ENCODE peak calls at places on chromosomes 3 and 15, in ten cellular contexts. One of them, this sample, is unnamed.
A peak's percentile ranks its signal among the peaks of the same experiment; 100 is the strongest.

GRCh38 chr3:71127463-71128243 is 455.9 kb downstream of the FOXP1 start:
- ATAC-seq in right lobe of liver: no peak
- ATAC-seq in naive thymus-derived CD4-positive, alpha-beta T cell: peak; percentile 25
- ATAC-seq in psoas muscle: no peak
- ATAC-seq in heart left ventricle: peak; percentile 16
- ATAC-seq in Panc1: no peak
- ATAC-seq in gastrocnemius medialis: no peak
- ATAC-seq in PC-3: no peak
- ATAC-seq in RWPE2: no peak
- ATAC-seq in CD4-positive, CD25-positive, alpha-beta regulatory T cell: no peak
- ATAC-seq in this sample: no peak

GRCh38 chr3:159805411-159805772 is 183.2 kb upstream of the IL12A start:
- ATAC-seq in right lobe of liver: no peak
- ATAC-seq in naive thymus-derived CD4-positive, alpha-beta T cell: no peak
- ATAC-seq in psoas muscle: no peak
- ATAC-seq in heart left ventricle: no peak
- ATAC-seq in Panc1: no peak
- ATAC-seq in gastrocnemius medialis: no peak
- ATAC-seq in PC-3: no peak
- ATAC-seq in RWPE2: no peak
- ATAC-seq in CD4-positive, CD25-positive, alpha-beta regulatory T cell: no peak
- ATAC-seq in this sample: no peak

GRCh38 chr3:12926660-12927059 is 85.3 kb upstream of the RPL32 start:
- ATAC-seq in right lobe of liver: no peak
- ATAC-seq in naive thymus-derived CD4-positive, alpha-beta T cell: no peak
- ATAC-seq in psoas muscle: peak; percentile 72
- ATAC-seq in heart left ventricle: peak; percentile 66
- ATAC-seq in Panc1: no peak
- ATAC-seq in gastrocnemius medialis: peak; percentile 82
- ATAC-seq in PC-3: no peak
- ATAC-seq in RWPE2: no peak
- ATAC-seq in CD4-positive, CD25-positive, alpha-beta regulatory T cell: no peak
- ATAC-seq in this sample: no peak

GRCh38 chr3:16521580-16521941 is 8.1 kb upstream of the RFTN1 start:
- ATAC-seq in right lobe of liver: no peak
- ATAC-seq in naive thymus-derived CD4-positive, alpha-beta T cell: no peak
- ATAC-seq in psoas muscle: no peak
- ATAC-seq in heart left ventricle: no peak
- ATAC-seq in Panc1: no peak
- ATAC-seq in gastrocnemius medialis: no peak
- ATAC-seq in PC-3: no peak
- ATAC-seq in RWPE2: no peak
- ATAC-seq in CD4-positive, CD25-positive, alpha-beta regulatory T cell: no peak
- ATAC-seq in this sample: no peak

GRCh38 chr3:50375200-50375931 is 16.0 kb upstream of the TMEM115 start:
- ATAC-seq in right lobe of liver: no peak
- ATAC-seq in naive thymus-derived CD4-positive, alpha-beta T cell: no peak
- ATAC-seq in psoas muscle: no peak
- ATAC-seq in heart left ventricle: no peak
- ATAC-seq in Panc1: peak; percentile 74
- ATAC-seq in gastrocnemius medialis: no peak
- ATAC-seq in PC-3: peak; percentile 17
- ATAC-seq in RWPE2: peak; percentile 37
- ATAC-seq in CD4-positive, CD25-positive, alpha-beta regulatory T cell: no peak
- ATAC-seq in this sample: no peak

GRCh38 chr3:187086831-187087230 is 52.5 kb downstream of the RPL39L start:
- ATAC-seq in right lobe of liver: no peak
- ATAC-seq in naive thymus-derived CD4-positive, alpha-beta T cell: no peak
- ATAC-seq in psoas muscle: no peak
- ATAC-seq in heart left ventricle: no peak
- ATAC-seq in Panc1: no peak
- ATAC-seq in gastrocnemius medialis: no peak
- ATAC-seq in PC-3: no peak
- ATAC-seq in RWPE2: no peak
- ATAC-seq in CD4-positive, CD25-positive, alpha-beta regulatory T cell: no peak
- ATAC-seq in this sample: no peak

GRCh38 chr15:85672338-85673097 is 122.2 kb downstream of the KLHL25 start:
- ATAC-seq in right lobe of liver: peak; percentile 87
- ATAC-seq in naive thymus-derived CD4-positive, alpha-beta T cell: no peak
- ATAC-seq in psoas muscle: peak; percentile 50
- ATAC-seq in heart left ventricle: peak; percentile 26
- ATAC-seq in Panc1: no peak
- ATAC-seq in gastrocnemius medialis: peak; percentile 89
- ATAC-seq in PC-3: peak; percentile 24
- ATAC-seq in RWPE2: no peak
- ATAC-seq in CD4-positive, CD25-positive, alpha-beta regulatory T cell: no peak
- ATAC-seq in this sample: no peak

GRCh38 chr15:59384507-59384906 is 11.8 kb upstream of the MYO1E start:
- ATAC-seq in right lobe of liver: no peak
- ATAC-seq in naive thymus-derived CD4-positive, alpha-beta T cell: peak; percentile 48
- ATAC-seq in psoas muscle: no peak
- ATAC-seq in heart left ventricle: no peak
- ATAC-seq in Panc1: no peak
- ATAC-seq in gastrocnemius medialis: no peak
- ATAC-seq in PC-3: no peak
- ATAC-seq in RWPE2: no peak
- ATAC-seq in CD4-positive, CD25-positive, alpha-beta regulatory T cell: no peak
- ATAC-seq in this sample: no peak

GRCh38 chr3:171286580-171287249 is 173.5 kb downstream of the TNIK start:
- ATAC-seq in right lobe of liver: peak; percentile 98
- ATAC-seq in naive thymus-derived CD4-positive, alpha-beta T cell: peak; percentile 71
- ATAC-seq in psoas muscle: peak; percentile 54
- ATAC-seq in heart left ventricle: no peak
- ATAC-seq in Panc1: no peak
- ATAC-seq in gastrocnemius medialis: peak; percentile 84
- ATAC-seq in PC-3: no peak
- ATAC-seq in RWPE2: peak; percentile 53
- ATAC-seq in CD4-positive, CD25-positive, alpha-beta regulatory T cell: peak; percentile 33
- ATAC-seq in this sample: no peak

GRCh38 chr3:10320320-10320677 is 613 bp downstream of the SEC13 start:
- ATAC-seq in right lobe of liver: no peak
- ATAC-seq in naive thymus-derived CD4-positive, alpha-beta T cell: no peak
- ATAC-seq in psoas muscle: peak; percentile 4
- ATAC-seq in heart left ventricle: peak; percentile 2
- ATAC-seq in Panc1: no peak
- ATAC-seq in gastrocnemius medialis: no peak
- ATAC-seq in PC-3: peak; percentile 3
- ATAC-seq in RWPE2: no peak
- ATAC-seq in CD4-positive, CD25-positive, alpha-beta regulatory T cell: no peak
- ATAC-seq in this sample: no peak

DNA sequence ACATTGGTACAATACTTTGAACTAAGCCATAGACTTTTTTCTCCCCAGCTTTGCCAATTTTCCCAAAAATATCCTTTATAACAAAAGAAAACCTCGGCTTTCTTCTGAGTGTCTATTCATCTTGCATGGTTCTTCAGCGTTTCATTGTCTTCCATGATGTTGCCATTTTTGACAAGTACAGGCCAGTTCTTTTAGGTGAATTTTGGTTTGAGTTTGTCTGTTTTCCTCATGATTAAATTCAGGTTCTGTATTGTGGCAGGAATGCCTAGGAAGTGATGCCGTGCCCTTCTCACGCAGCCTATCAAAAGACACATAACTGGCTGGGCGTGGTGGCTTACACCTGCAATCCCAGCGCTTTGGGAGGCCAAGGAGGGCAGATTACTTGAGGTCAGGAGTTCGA is 7.6 kb upstream of the CSPG4 start:
- ATAC-seq in right lobe of liver: no peak
- ATAC-seq in naive thymus-derived CD4-positive, alpha-beta T cell: no peak
- ATAC-seq in psoas muscle: no peak
- ATAC-seq in heart left ventricle: no peak
- ATAC-seq in Panc1: no peak
- ATAC-seq in gastrocnemius medialis: no peak
- ATAC-seq in PC-3: no peak
- ATAC-seq in RWPE2: no peak
- ATAC-seq in CD4-positive, CD25-positive, alpha-beta regulatory T cell: no peak
- ATAC-seq in this sample: no peak
- H3K4me3 ChIP-seq in right lobe of liver: no peak overlapping the region
- H3K4me3 ChIP-seq in naive thymus-derived CD4-positive, alpha-beta T cell: no peak overlapping the region
- H3K4me3 ChIP-seq in psoas muscle: no peak overlapping the region
- H3K4me3 ChIP-seq in heart left ventricle: no peak overlapping the region
- H3K4me3 ChIP-seq in Panc1: no peak overlapping the region
- H3K4me3 ChIP-seq in gastrocnemius medialis: no peak overlapping the region
- H3K4me3 ChIP-seq in PC-3: no peak overlapping the region
- H3K4me3 ChIP-seq in RWPE2: no peak overlapping the region
- H3K4me3 ChIP-seq in CD4-positive, CD25-positive, alpha-beta regulatory T cell: no peak overlapping the region
- H3K4me3 ChIP-seq in this sample: no peak overlapping the region

DNA sequence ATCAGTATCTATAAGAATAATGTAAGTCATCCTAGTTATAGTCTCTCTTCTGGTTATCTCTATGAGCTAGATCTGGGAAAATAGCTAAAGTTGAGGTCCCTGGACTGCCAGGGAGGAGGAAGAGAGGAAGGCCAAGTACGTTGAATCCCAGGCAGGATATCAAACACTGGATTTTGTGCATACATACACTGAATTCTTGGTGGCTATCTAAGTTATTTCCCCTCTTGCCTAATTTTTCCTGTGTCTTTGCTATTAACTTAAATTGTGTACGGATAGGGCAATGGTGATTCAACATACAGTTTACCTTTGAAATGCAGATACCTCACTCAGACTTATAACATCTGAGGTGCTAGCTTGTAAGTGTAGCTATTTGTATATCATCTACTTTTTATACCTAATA is 27.2 kb downstream of the FBXO22 start:
- ATAC-seq in right lobe of liver: no peak
- ATAC-seq in naive thymus-derived CD4-positive, alpha-beta T cell: no peak
- ATAC-seq in psoas muscle: no peak
- ATAC-seq in heart left ventricle: no peak
- ATAC-seq in Panc1: no peak
- ATAC-seq in gastrocnemius medialis: no peak
- ATAC-seq in PC-3: no peak
- ATAC-seq in RWPE2: no peak
- ATAC-seq in CD4-positive, CD25-positive, alpha-beta regulatory T cell: no peak
- ATAC-seq in this sample: no peak
- H3K4me3 ChIP-seq in right lobe of liver: no peak overlapping the region
- H3K4me3 ChIP-seq in naive thymus-derived CD4-positive, alpha-beta T cell: no peak overlapping the region
- H3K4me3 ChIP-seq in psoas muscle: no peak overlapping the region
- H3K4me3 ChIP-seq in heart left ventricle: no peak overlapping the region
- H3K4me3 ChIP-seq in Panc1: no peak overlapping the region
- H3K4me3 ChIP-seq in gastrocnemius medialis: no peak overlapping the region
- H3K4me3 ChIP-seq in PC-3: no peak overlapping the region
- H3K4me3 ChIP-seq in RWPE2: no peak overlapping the region
- H3K4me3 ChIP-seq in CD4-positive, CD25-positive, alpha-beta regulatory T cell: no peak overlapping the region
- H3K4me3 ChIP-seq in this sample: no peak overlapping the region

GRCh38 chr3:196140224-196140623 is 58.3 kb upstream of the TFRC start:
- ATAC-seq in right lobe of liver: no peak
- ATAC-seq in naive thymus-derived CD4-positive, alpha-beta T cell: no peak
- ATAC-seq in psoas muscle: no peak
- ATAC-seq in heart left ventricle: no peak
- ATAC-seq in Panc1: no peak
- ATAC-seq in gastrocnemius medialis: no peak
- ATAC-seq in PC-3: no peak
- ATAC-seq in RWPE2: no peak
- ATAC-seq in CD4-positive, CD25-positive, alpha-beta regulatory T cell: no peak
- ATAC-seq in this sample: no peak
- H3K4me3 ChIP-seq in right lobe of liver: no peak overlapping the region
- H3K4me3 ChIP-seq in naive thymus-derived CD4-positive, alpha-beta T cell: no peak overlapping the region
- H3K4me3 ChIP-seq in psoas muscle: no peak overlapping the region
- H3K4me3 ChIP-seq in heart left ventricle: no peak overlapping the region
- H3K4me3 ChIP-seq in Panc1: no peak overlapping the region
- H3K4me3 ChIP-seq in gastrocnemius medialis: no peak overlapping the region
- H3K4me3 ChIP-seq in PC-3: no peak overlapping the region
- H3K4me3 ChIP-seq in RWPE2: no peak overlapping the region
- H3K4me3 ChIP-seq in CD4-positive, CD25-positive, alpha-beta regulatory T cell: no peak overlapping the region
- H3K4me3 ChIP-seq in this sample: no peak overlapping the region

GRCh38 chr3:138937690-138938055 is 9.3 kb downstream of the FOXL2 start:
- ATAC-seq in right lobe of liver: no peak
- ATAC-seq in naive thymus-derived CD4-positive, alpha-beta T cell: peak; percentile 26
- ATAC-seq in psoas muscle: no peak
- ATAC-seq in heart left ventricle: no peak
- ATAC-seq in Panc1: no peak
- ATAC-seq in gastrocnemius medialis: no peak
- ATAC-seq in PC-3: no peak
- ATAC-seq in RWPE2: peak; percentile 26
- ATAC-seq in CD4-positive, CD25-positive, alpha-beta regulatory T cell: peak; percentile 36
- ATAC-seq in this sample: no peak

GRCh38 chr3:138933981-138934691 is 12.8 kb downstream of the FOXL2 start:
- ATAC-seq in right lobe of liver: no peak
- ATAC-seq in naive thymus-derived CD4-positive, alpha-beta T cell: no peak
- ATAC-seq in psoas muscle: no peak
- ATAC-seq in heart left ventricle: no peak
- ATAC-seq in Panc1: no peak
- ATAC-seq in gastrocnemius medialis: no peak
- ATAC-seq in PC-3: no peak
- ATAC-seq in RWPE2: no peak
- ATAC-seq in CD4-positive, CD25-positive, alpha-beta regulatory T cell: no peak
- ATAC-seq in this sample: no peak

GRCh38 chr3:138936763-138937689 is 9.9 kb downstream of the FOXL2 start:
- ATAC-seq in right lobe of liver: no peak
- ATAC-seq in naive thymus-derived CD4-positive, alpha-beta T cell: no peak
- ATAC-seq in psoas muscle: peak; percentile 15
- ATAC-seq in heart left ventricle: peak; percentile 7
- ATAC-seq in Panc1: no peak
- ATAC-seq in gastrocnemius medialis: peak; percentile 23
- ATAC-seq in PC-3: no peak
- ATAC-seq in RWPE2: no peak
- ATAC-seq in CD4-positive, CD25-positive, alpha-beta regulatory T cell: no peak
- ATAC-seq in this sample: peak; percentile 6

GRCh38 chr3:138935505-138935863 is 11.5 kb downstream of the FOXL2 start:
- ATAC-seq in right lobe of liver: no peak
- ATAC-seq in naive thymus-derived CD4-positive, alpha-beta T cell: no peak
- ATAC-seq in psoas muscle: no peak
- ATAC-seq in heart left ventricle: no peak
- ATAC-seq in Panc1: no peak
- ATAC-seq in gastrocnemius medialis: no peak
- ATAC-seq in PC-3: no peak
- ATAC-seq in RWPE2: no peak
- ATAC-seq in CD4-positive, CD25-positive, alpha-beta regulatory T cell: no peak
- ATAC-seq in this sample: no peak

DNA sequence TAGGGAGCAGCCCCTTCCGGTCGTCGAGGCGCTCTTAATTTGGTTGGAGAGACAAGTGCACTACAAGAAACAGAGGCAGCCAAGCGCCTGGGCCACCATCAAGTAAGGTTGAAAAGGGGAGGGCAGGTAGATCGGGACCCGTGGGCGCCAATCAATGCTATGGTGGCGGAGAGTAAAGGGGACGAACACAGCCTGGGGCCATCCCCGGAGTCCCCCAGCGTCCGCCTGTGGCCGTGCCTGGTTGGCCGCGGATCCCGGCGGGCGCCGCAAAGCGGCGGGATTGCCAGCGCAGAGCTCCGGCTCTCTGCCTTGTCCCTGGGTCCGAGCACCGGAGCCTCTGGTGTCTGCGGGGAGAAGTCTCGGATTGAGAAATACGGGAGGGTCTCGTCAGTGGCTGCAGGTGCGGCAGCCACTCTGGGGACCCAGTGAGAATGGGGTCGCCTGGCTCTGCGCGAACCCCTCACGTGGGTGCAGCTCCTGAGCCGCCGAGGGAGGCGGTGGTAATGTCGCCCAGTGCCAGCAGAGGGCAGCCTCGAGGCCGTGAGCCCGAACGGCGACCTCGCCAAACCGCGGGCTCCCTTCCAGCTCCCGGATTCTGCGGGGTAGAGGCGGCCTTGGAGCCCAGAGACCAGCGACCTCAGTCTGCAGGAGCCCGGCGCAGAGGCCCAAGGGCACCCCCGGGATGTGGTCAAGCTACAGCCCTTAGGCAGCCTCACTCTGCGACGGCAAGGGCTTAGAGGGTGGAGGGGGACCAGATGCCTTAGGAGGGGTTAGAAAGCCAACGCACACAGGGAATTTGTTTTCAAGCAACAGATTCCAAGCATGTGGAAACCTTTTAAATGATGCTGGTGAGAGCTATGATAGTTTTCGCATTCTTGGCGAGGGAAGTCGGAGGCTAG is 10.8 kb downstream of the FOXL2 start:
- ATAC-seq in right lobe of liver: peak; percentile 88
- ATAC-seq in naive thymus-derived CD4-positive, alpha-beta T cell: peak; percentile 90
- ATAC-seq in psoas muscle: peak; percentile 85
- ATAC-seq in heart left ventricle: peak; percentile 87
- ATAC-seq in Panc1: peak; percentile 88
- ATAC-seq in gastrocnemius medialis: peak; percentile 67
- ATAC-seq in PC-3: peak; percentile 82
- ATAC-seq in RWPE2: peak; percentile 47
- ATAC-seq in CD4-positive, CD25-positive, alpha-beta regulatory T cell: peak; percentile 74
- ATAC-seq in this sample: peak; percentile 72
- H3K4me3 ChIP-seq in right lobe of liver: peak overlapping the region; percentile 48
- H3K4me3 ChIP-seq in naive thymus-derived CD4-positive, alpha-beta T cell: peak overlapping the region; percentile 55
- H3K4me3 ChIP-seq in psoas muscle: peak overlapping the region; percentile 66
- H3K4me3 ChIP-seq in heart left ventricle: peak overlapping the region; percentile 48
- H3K4me3 ChIP-seq in Panc1: peak overlapping the region; percentile 57
- H3K4me3 ChIP-seq in gastrocnemius medialis: peak overlapping the region; percentile 70
- H3K4me3 ChIP-seq in PC-3: peak overlapping the region; percentile 65
- H3K4me3 ChIP-seq in RWPE2: peak overlapping the region; percentile 16
- H3K4me3 ChIP-seq in CD4-positive, CD25-positive, alpha-beta regulatory T cell: peak overlapping the region; percentile 24
- H3K4me3 ChIP-seq in this sample: peak overlapping the region; percentile 8

This sample was measured in gastroesophageal sphincter.